ENCODE peak calls at places on chromosomes 6 and 20, in five cellular contexts. T is psoas muscle; Q is CD4-positive, alpha-beta T cell; A is A549; P is BE2C. R is an unnamed sample.

GRCh38 chr6:22147983-22148797 is 148.6 kb downstream of the PRL start:
- DNase-seq in P (peak), Q (no peak), T (no peak), A (no peak), R (no peak)

GRCh38 chr6:69835414-69836179 is 30.8 kb upstream of the COL19A1 start:
- DNase-seq in Q (no peak), P (peak), A (peak), T (no peak), R (no peak)

GRCh38 chr6:34001706-34002645 is 143.9 kb downstream of the GRM4 start:
- DNase-seq in P (no peak), Q (no peak), T (no peak), A (no peak), R (no peak)

GRCh38 chr6:38638941-38639497 is 710 bp downstream of the BTBD9 start:
- DNase-seq in A (peak), T (peak), P (peak), Q (peak), R (peak)

GRCh38 chr20:46218656-46219055 is 89.6 kb downstream of the CDH22 start:
- DNase-seq in Q (no peak), A (no peak), P (no peak), T (no peak), R (no peak)

GRCh38 chr6:74256387-74257180 is 560.6 kb downstream of the CD109 start:
- DNase-seq in P (no peak), A (no peak), T (no peak), Q (no peak), R (no peak)

GRCh38 chr6:3789896-3790558 is 38.5 kb upstream of the PXDC1 start:
- DNase-seq in Q (no peak), T (no peak), P (no peak), A (no peak), R (no peak)

GRCh38 chr6:92126088-92126487 is 1293.3 kb downstream of the EPHA7 start:
- DNase-seq in Q (no peak), P (no peak), T (no peak), A (no peak), R (no peak)

GRCh38 chr20:57655812-57656161 is 35.6 kb upstream of the ZBP1 start:
- DNase-seq in Q (no peak), A (no peak), T (no peak), P (no peak), R (no peak)

GRCh38 chr20:50294164-50295088 is 103.8 kb downstream of the CEBPB start:
- DNase-seq in T (peak), P (no peak), Q (no peak), A (no peak), R (no peak)

GRCh38 chr20:51525241-51526104 is 17.0 kb downstream of the NFATC2 start:
- DNase-seq in P (no peak), A (no peak), Q (no peak), T (no peak), R (no peak)

GRCh38 chr6:143283887-143284640 is 166.4 kb downstream of the ADAT2 start:
- DNase-seq in Q (no peak), A (no peak), P (no peak), T (no peak), R (no peak)

GRCh38 chr6:3151705-3152104 is 5.6 kb downstream of the TUBB2A start:
- DNase-seq in Q (no peak), A (no peak), T (no peak), P (no peak), R (no peak)

GRCh38 chr6:134138226-134138975 is 86.0 kb upstream of the SLC2A12 start:
- DNase-seq in A (no peak), Q (no peak), P (no peak), T (no peak), R (no peak)

GRCh38 chr6:93848011-93848620 is 428.8 kb upstream of the EPHA7 start:
- DNase-seq in T (no peak), P (no peak), A (no peak), Q (no peak), R (no peak)

GRCh38 chr6:83707829-83708545 is 914 bp downstream of the SNAP91 start:
- DNase-seq in A (no peak), T (no peak), Q (no peak), P (peak), R (no peak)

GRCh38 chr6:16742116-16742515 is 19.1 kb downstream of the ATXN1 start:
- DNase-seq in Q (no peak), P (no peak), A (no peak), T (no peak), R (no peak)

GRCh38 chr6:137819740-137820139 is 47.3 kb upstream of the TNFAIP3 start:
- DNase-seq in P (no peak), T (no peak), Q (no peak), A (no peak), R (no peak)

GRCh38 chr20:32986331-32986966 is 17.8 kb downstream of the SUN5 start:
- DNase-seq in Q (no peak), A (no peak), P (no peak), T (no peak), R (no peak)

GRCh38 chr20:59688999-59689398 is 84.7 kb downstream of the PHACTR3 start:
- DNase-seq in T (no peak), P (no peak), Q (no peak), A (no peak), R (peak)

GRCh38 chr6:126672654-126673053 is 332.7 kb downstream of the CENPW start:
- DNase-seq in T (no peak), Q (no peak), A (no peak), P (no peak), R (no peak)

GRCh38 chr20:34708621-34709043 is 4.5 kb downstream of the TP53INP2 start:
- DNase-seq in A (peak), T (peak), Q (peak), P (peak), R (peak)

GRCh38 chr6:39073471-39074355 is 25.1 kb downstream of the GLP1R start:
- DNase-seq in P (no peak), Q (no peak), T (no peak), A (no peak), R (no peak)

GRCh38 chr20:47008842-47009518 is 114.3 kb downstream of the EYA2 start:
- DNase-seq in A (no peak), T (no peak), P (no peak), Q (no peak), R (no peak)

GRCh38 chr6:75460636-75461035 is 33.0 kb downstream of the FILIP1 start:
- DNase-seq in A (no peak), Q (no peak), T (no peak), P (no peak), R (no peak)

GRCh38 chr6:159971341-159972178 is 2.7 kb downstream of the IGF2R start:
- DNase-seq in T (no peak), A (no peak), P (no peak), Q (no peak), R (no peak)

GRCh38 chr6:52539607-52540006 is 37.3 kb downstream of the TRAM2 start:
- DNase-seq in T (no peak), Q (no peak), P (no peak), A (no peak), R (no peak)

GRCh38 chr20:21710341-21710740 is 4.9 kb downstream of the PAX1 start:
- DNase-seq in A (no peak), P (no peak), Q (no peak), T (no peak), R (no peak)

GRCh38 chr6:81371929-81372328 is 380.6 kb downstream of the TENT5A start:
- DNase-seq in T (no peak), A (no peak), Q (no peak), P (no peak), R (no peak)

GRCh38 chr6:13079096-13079758 is 249.1 kb downstream of the TBC1D7 start:
- DNase-seq in Q (no peak), A (no peak), P (no peak), T (no peak), R (no peak)

GRCh38 chr6:160992323-160993314 is 1.1 kb downstream of the MAP3K4 start:
- DNase-seq in T (no peak), Q (peak), P (peak), A (peak), R (no peak)

GRCh38 chr6:134686071-134686470 is 263.8 kb downstream of the ALDH8A1 start:
- DNase-seq in P (no peak), Q (no peak), T (no peak), A (no peak), R (no peak)

GRCh38 chr20:25280051-25280573 is 32.2 kb downstream of the PYGB start:
- DNase-seq in Q (no peak), A (no peak), P (peak), T (peak), R (peak)

GRCh38 chr6:3838992-3839867 is 9.9 kb upstream of the FAM50B start:
- DNase-seq in P (no peak), A (no peak), Q (no peak), T (peak), R (no peak)

DNA sequence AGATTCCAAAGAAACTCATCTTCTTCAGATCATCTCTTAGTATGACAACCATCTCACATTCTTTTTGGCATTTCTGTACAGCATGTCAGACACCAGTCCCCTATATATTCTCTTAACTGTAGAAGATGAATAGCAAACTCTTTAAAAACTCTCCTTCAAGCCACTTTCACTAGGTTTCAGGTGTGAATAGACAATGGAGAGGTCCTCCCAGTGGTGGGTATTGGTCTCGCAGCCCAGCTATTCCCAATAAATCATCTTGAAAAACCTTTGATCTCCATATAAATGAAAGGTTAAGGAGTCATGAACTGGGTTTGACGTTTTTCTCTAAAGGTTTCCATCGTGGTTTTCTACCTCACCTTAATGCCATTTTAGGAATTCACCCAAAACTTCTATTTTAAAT is 180.0 kb downstream of the GJA1 start:
- DNase-seq in T (no peak), A (no peak), Q (no peak), P (no peak), R (no peak)
- TF ChIP-seq CTCF in T (no peak), A (no peak), Q (no peak), P (peak), R (no peak)

GRCh38 chr6:163867518-163868292 is 453.2 kb downstream of the QKI start:
- DNase-seq in A (no peak), P (no peak), T (no peak), Q (no peak), R (no peak)

GRCh38 chr6:163863565-163863964 is 449.0 kb downstream of the QKI start:
- DNase-seq in P (no peak), A (no peak), T (no peak), Q (no peak), R (no peak)

GRCh38 chr6:163861627-163862026 is 447.1 kb downstream of the QKI start:
- DNase-seq in P (no peak), A (no peak), T (no peak), Q (no peak), R (no peak)

GRCh38 chr6:163865380-163865779 is 450.9 kb downstream of the QKI start:
- DNase-seq in A (no peak), P (no peak), Q (no peak), T (no peak), R (no peak)

DNA sequence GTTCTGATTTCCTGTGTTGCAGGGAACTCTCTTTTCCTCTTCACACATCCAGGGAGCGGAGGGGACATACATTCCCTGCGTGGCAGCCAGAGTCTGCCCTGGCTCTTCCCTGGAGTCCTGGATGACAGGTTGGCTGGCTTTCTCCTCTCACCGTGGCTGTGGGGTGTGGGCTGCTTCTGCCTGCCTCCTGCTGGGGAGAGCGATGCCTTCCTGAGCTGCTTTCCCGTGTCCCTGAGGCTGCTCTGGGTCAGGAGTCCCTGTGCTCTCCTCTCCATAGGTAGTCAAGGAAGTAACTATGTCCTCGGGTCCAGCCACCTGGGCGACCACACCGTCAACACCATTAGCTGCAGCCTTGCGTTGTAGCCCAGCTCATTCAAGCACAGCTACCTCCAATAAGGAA is 451.7 kb downstream of the QKI start:
- DNase-seq in A (no peak), P (no peak), T (no peak), Q (no peak), R (no peak)
- TF ChIP-seq CTCF in A (no peak), P (peak), T (no peak), Q (no peak), R (no peak)

GRCh38 chr20:62025832-62026563 is 39.7 kb downstream of the TAF4 start:
- DNase-seq in P (no peak), T (no peak), Q (no peak), A (no peak), R (no peak)
- TF ChIP-seq CTCF in P (peak), T (peak), Q (peak), A (no peak), R (no peak)

GRCh38 chr6:163310973-163311383 is 103.5 kb upstream of the QKI start:
- DNase-seq in Q (no peak), A (no peak), P (no peak), T (no peak), R (no peak)

GRCh38 chr6:163313981-163314380 is 100.5 kb upstream of the QKI start:
- DNase-seq in P (no peak), T (no peak), A (no peak), Q (no peak), R (no peak)

GRCh38 chr6:163310096-163310972 is 104.2 kb upstream of the QKI start:
- DNase-seq in T (no peak), A (no peak), P (no peak), Q (no peak), R (no peak)

GRCh38 chr6:163309491-163310026 is 105.0 kb upstream of the QKI start:
- DNase-seq in P (no peak), T (no peak), A (no peak), Q (no peak), R (no peak)

DNA sequence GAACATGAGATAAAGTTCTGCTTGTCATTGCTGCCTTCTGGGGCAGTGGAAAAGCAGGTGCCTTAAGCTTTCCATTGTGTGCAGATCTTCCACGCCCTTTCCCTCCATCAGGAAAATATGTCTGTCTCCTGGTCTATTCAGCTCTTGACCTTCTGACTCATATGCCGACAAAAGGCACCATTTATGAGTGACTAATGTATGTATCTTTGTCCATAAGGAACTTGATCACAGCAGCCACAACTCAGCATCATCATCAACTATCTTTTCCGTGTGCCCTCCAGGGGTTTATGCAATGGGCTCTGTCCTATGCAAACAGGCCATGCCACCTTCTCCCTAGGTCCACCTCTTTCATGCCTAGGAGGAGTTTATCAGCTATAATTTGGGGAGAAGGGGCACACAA is 102.7 kb upstream of the QKI start:
- DNase-seq in A (peak), P (no peak), T (no peak), Q (no peak), R (no peak)
- TF ChIP-seq CTCF in A (no peak), P (no peak), T (no peak), Q (no peak), R (no peak)

GRCh38 chr6:49423817-49424216 is 39.2 kb downstream of the MMUT start:
- DNase-seq in Q (no peak), A (peak), P (no peak), T (no peak), R (no peak)
- TF ChIP-seq CTCF in Q (no peak), A (peak), P (peak), T (no peak), R (no peak)

R was measured in lower leg skin.